ENCODE peak calls at places on chromosomes 13 and 19, in four cellular contexts. One of them, this sample, is unnamed. For H3K9me3, the result is how much of the 10 kb centered on the place peaks cover.

GRCh38 chr19:46955813-46956371 is 63.7 kb upstream of the NPAS1 start:
- DNase-seq in lung: no peak
- DNase-seq in A549: no peak
- DNase-seq in CD8-positive, alpha-beta T cell: no peak
- DNase-seq in this sample: no peak

GRCh38 chr13:29937836-29938235 is 87.4 kb upstream of the UBL3 start:
- DNase-seq in CD8-positive, alpha-beta T cell: peak
- DNase-seq in lung: no peak
- DNase-seq in A549: no peak
- DNase-seq in this sample: no peak

GRCh38 chr13:113398963-113399754 is 35.2 kb upstream of the GRTP1 start:
- DNase-seq in A549: no peak
- DNase-seq in lung: no peak
- DNase-seq in CD8-positive, alpha-beta T cell: no peak
- DNase-seq in this sample: no peak

GRCh38 chr19:10419646-10420443 is 493 bp upstream of the PDE4A start:
- DNase-seq in CD8-positive, alpha-beta T cell: peak
- DNase-seq in lung: no peak
- DNase-seq in A549: peak
- DNase-seq in this sample: no peak

GRCh38 chr13:50685491-50685890 is 158.0 kb downstream of the DLEU7 start:
- DNase-seq in lung: no peak
- DNase-seq in A549: no peak
- DNase-seq in CD8-positive, alpha-beta T cell: no peak
- DNase-seq in this sample: no peak

GRCh38 chr13:96284971-96285370 is 195.1 kb downstream of the HS6ST3 start:
- DNase-seq in A549: no peak
- DNase-seq in CD8-positive, alpha-beta T cell: no peak
- DNase-seq in lung: no peak
- DNase-seq in this sample: no peak

GRCh38 chr13:99190147-99190985 is 10.3 kb upstream of the UBAC2 start:
- DNase-seq in lung: no peak
- DNase-seq in A549: no peak
- DNase-seq in CD8-positive, alpha-beta T cell: no peak
- DNase-seq in this sample: no peak

GRCh38 chr19:10683064-10683426 is 18.2 kb upstream of the QTRT1 start:
- DNase-seq in lung: no peak
- DNase-seq in CD8-positive, alpha-beta T cell: no peak
- DNase-seq in A549: no peak
- DNase-seq in this sample: no peak

GRCh38 chr13:87669379-87669978 is 1.7 kb upstream of the SLITRK5 start:
- DNase-seq in CD8-positive, alpha-beta T cell: no peak
- DNase-seq in lung: no peak
- DNase-seq in A549: no peak
- DNase-seq in this sample: no peak

GRCh38 chr13:41465965-41466364 is 8.6 kb downstream of the RGCC start:
- DNase-seq in lung: no peak
- DNase-seq in A549: no peak
- DNase-seq in CD8-positive, alpha-beta T cell: no peak
- DNase-seq in this sample: no peak

GRCh38 chr19:14091086-14091884 is 734 bp upstream of the SAMD1 start:
- DNase-seq in A549: peak
- DNase-seq in CD8-positive, alpha-beta T cell: peak
- DNase-seq in lung: no peak
- DNase-seq in this sample: no peak

GRCh38 chr19:10501971-10502523 is 1.1 kb downstream of the KEAP1 start:
- DNase-seq in A549: peak
- DNase-seq in lung: peak
- DNase-seq in CD8-positive, alpha-beta T cell: no peak
- DNase-seq in this sample: no peak

GRCh38 chr19:996051-996838 is 4.0 kb upstream of the GRIN3B start:
- DNase-seq in CD8-positive, alpha-beta T cell: peak
- DNase-seq in A549: no peak
- DNase-seq in lung: no peak
- DNase-seq in this sample: no peak

GRCh38 chr13:95462801-95463200 is 89.7 kb upstream of the CLDN10 start:
- DNase-seq in CD8-positive, alpha-beta T cell: no peak
- DNase-seq in A549: no peak
- DNase-seq in lung: no peak
- DNase-seq in this sample: no peak

GRCh38 chr13:30159446-30159839 is 147.9 kb downstream of the KATNAL1 start:
- DNase-seq in CD8-positive, alpha-beta T cell: no peak
- DNase-seq in lung: no peak
- DNase-seq in A549: no peak
- DNase-seq in this sample: no peak

GRCh38 chr13:44854264-44855060 is 134.8 kb downstream of the NUFIP1 start:
- DNase-seq in A549: no peak
- DNase-seq in CD8-positive, alpha-beta T cell: no peak
- DNase-seq in lung: peak
- DNase-seq in this sample: no peak

GRCh38 chr13:52345048-52345447 is 60.9 kb downstream of the THSD1 start:
- DNase-seq in lung: no peak
- DNase-seq in CD8-positive, alpha-beta T cell: no peak
- DNase-seq in A549: no peak
- DNase-seq in this sample: no peak

GRCh38 chr13:110625771-110626321 is 10.5 kb downstream of the NAXD start:
- DNase-seq in CD8-positive, alpha-beta T cell: no peak
- DNase-seq in lung: no peak
- DNase-seq in A549: no peak
- DNase-seq in this sample: no peak

GRCh38 chr19:50008532-50008931 is 16.6 kb downstream of the VRK3 start:
- DNase-seq in lung: no peak
- DNase-seq in A549: no peak
- DNase-seq in CD8-positive, alpha-beta T cell: no peak
- DNase-seq in this sample: no peak

GRCh38 chr13:51636349-51636890 is 52.2 kb downstream of the WDFY2 start:
- DNase-seq in A549: no peak
- DNase-seq in CD8-positive, alpha-beta T cell: no peak
- DNase-seq in lung: no peak
- DNase-seq in this sample: no peak

GRCh38 chr13:61410669-61411297 is 4.9 kb downstream of the PCDH20 start:
- DNase-seq in A549: no peak
- DNase-seq in CD8-positive, alpha-beta T cell: no peak
- DNase-seq in lung: no peak
- DNase-seq in this sample: no peak

GRCh38 chr19:45153339-45154063 is 7.3 kb downstream of the NKPD1 start:
- DNase-seq in A549: no peak
- DNase-seq in lung: no peak
- DNase-seq in CD8-positive, alpha-beta T cell: peak
- DNase-seq in this sample: no peak

GRCh38 chr19:45156231-45156630 is 4.6 kb downstream of the NKPD1 start:
- DNase-seq in lung: no peak
- DNase-seq in A549: no peak
- DNase-seq in CD8-positive, alpha-beta T cell: no peak
- DNase-seq in this sample: no peak

GRCh38 chr19:45151821-45152503 is 8.8 kb downstream of the NKPD1 start:
- DNase-seq in CD8-positive, alpha-beta T cell: no peak
- DNase-seq in lung: no peak
- DNase-seq in A549: no peak
- DNase-seq in this sample: no peak

GRCh38 chr19:45152504-45153338 is 8.1 kb downstream of the NKPD1 start:
- DNase-seq in lung: no peak
- DNase-seq in CD8-positive, alpha-beta T cell: peak
- DNase-seq in A549: no peak
- DNase-seq in this sample: no peak

GRCh38 chr19:45154064-45154827 is 6.5 kb downstream of the NKPD1 start:
- DNase-seq in CD8-positive, alpha-beta T cell: no peak
- DNase-seq in lung: no peak
- DNase-seq in A549: no peak
- DNase-seq in this sample: no peak
- H3K4me3 ChIP-seq in CD8-positive, alpha-beta T cell: no peak
- H3K4me3 ChIP-seq in lung: no peak
- H3K4me3 ChIP-seq in A549: no peak
- H3K4me3 ChIP-seq in this sample: no peak

DNA sequence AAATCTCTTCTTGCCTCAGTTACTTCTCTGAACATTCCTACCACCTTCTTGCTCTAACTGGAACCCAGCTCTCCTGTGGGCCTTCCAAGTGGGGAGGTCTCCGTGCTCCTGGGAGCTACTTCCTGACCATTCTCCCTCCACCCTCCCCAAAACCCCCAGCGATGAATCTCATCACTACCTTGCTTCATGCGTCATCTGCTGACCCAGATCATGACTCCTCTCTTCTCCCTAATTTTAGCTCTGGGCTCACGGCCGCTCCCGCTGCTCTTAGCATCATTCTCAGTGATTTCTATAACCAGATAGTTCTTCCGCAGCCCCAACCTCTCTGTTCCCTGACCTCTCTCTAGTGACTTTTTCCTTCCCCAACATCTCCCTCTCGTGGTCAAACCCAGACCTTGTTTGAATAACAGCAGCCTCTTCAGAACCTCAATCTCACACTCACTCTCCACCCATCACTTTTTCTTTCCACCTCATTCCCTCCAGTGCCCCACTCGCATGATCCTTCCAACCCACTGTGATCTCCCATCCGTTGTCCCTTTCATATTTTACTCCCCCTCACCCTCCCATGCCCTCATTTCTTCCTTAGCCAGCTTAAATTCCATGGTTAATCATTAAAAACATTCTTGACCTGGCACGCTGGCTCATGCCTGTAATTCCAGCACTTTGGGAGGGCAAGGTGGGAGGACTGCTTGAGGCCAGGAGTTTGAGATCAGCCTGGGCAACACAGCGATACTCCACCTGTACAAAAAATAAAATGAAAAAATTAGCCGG is 21.8 kb downstream of the MRPS12 start:
- DNase-seq in lung: peak
- DNase-seq in A549: peak
- DNase-seq in CD8-positive, alpha-beta T cell: peak
- DNase-seq in this sample: no peak
- TF ChIP-seq CTCF in lung: no peak
- TF ChIP-seq CTCF in A549: peak
- TF ChIP-seq CTCF in CD8-positive, alpha-beta T cell: peak
- TF ChIP-seq CTCF in this sample: peak

GRCh38 chr19:44260343-44260681 is 626 bp downstream of the ZNF233 start:
- DNase-seq in A549: no peak
- DNase-seq in lung: no peak
- DNase-seq in CD8-positive, alpha-beta T cell: no peak
- DNase-seq in this sample: no peak
- H3K9me3 ChIP-seq in A549: under half
- H3K9me3 ChIP-seq in lung: under half
- H3K9me3 ChIP-seq in CD8-positive, alpha-beta T cell: under half
- H3K9me3 ChIP-seq in this sample: under half

DNA sequence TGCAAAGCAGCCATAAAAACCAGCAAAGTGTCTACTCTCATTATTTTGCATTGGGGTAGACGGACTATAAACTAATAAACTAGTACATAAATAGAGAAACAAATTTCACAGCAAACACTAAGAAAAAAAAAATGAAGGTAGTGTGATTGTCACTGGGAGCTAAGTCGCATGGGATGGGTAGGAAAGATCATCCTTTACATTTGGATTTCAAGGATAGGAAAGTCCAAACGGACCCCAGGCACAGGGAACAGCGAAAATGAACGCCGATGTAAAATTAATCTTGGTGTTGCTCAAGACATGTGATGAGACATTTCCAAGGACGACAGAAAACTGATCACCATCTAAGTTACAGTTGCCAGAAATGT is 690 bp upstream of the SGTA start:
- DNase-seq in CD8-positive, alpha-beta T cell: no peak
- DNase-seq in A549: no peak
- DNase-seq in lung: no peak
- DNase-seq in this sample: no peak
- H3K4me3 ChIP-seq in CD8-positive, alpha-beta T cell: peak
- H3K4me3 ChIP-seq in A549: no peak
- H3K4me3 ChIP-seq in lung: no peak
- H3K4me3 ChIP-seq in this sample: peak

This sample was measured in RWPE2.